ENCODE peak calls at places on chromosomes 3 and 15, in seven cellular contexts. M is central memory CD4-positive, alpha-beta T cell; Z is T-helper 17 cell; H is LHCN-M2; Q is activated T-cell treated with anti-CD3 and anti-CD28 coated beads for 24 hours; E is amygdala; K is GM12892. V is an unnamed sample.

GRCh38 chr3:32137870-32138269 is 31.4 kb downstream of the GPD1L start:
- DNase-seq in M (no peak), Z (no peak), H (no peak), Q (no peak), E (no peak), K (no peak), V (no peak)

GRCh38 chr3:100561459-100562158 is 47.8 kb upstream of the ADGRG7 start:
- DNase-seq in M (no peak), Z (no peak), H (peak), Q (no peak), E (no peak), K (no peak), V (no peak)

GRCh38 chr3:108406661-108407206 is 103.7 kb downstream of the MYH15 start:
- DNase-seq in M (no peak), Z (no peak), H (peak), Q (no peak), E (peak), K (no peak), V (peak)

GRCh38 chr3:65729553-65729952 is 309.2 kb downstream of the MAGI1 start:
- DNase-seq in M (no peak), Z (no peak), H (peak), Q (no peak), E (no peak), K (no peak), V (no peak)

GRCh38 chr15:64224508-64224907 is 61.7 kb upstream of the PPIB start:
- DNase-seq in M (no peak), Z (no peak), H (peak), Q (no peak), E (no peak), K (no peak), V (no peak)

GRCh38 chr3:128076783-128077624 is 24.8 kb downstream of the SEC61A1 start:
- DNase-seq in M (peak), Z (no peak), H (no peak), Q (no peak), E (peak), K (no peak), V (peak)

GRCh38 chr3:126548556-126549466 is 9.9 kb downstream of the C3orf22 start:
- DNase-seq in M (no peak), Z (no peak), H (no peak), Q (no peak), E (no peak), K (no peak), V (no peak)

GRCh38 chr15:77027697-77028450 is 32.9 kb downstream of the PSTPIP1 start:
- DNase-seq in M (no peak), Z (peak), H (no peak), Q (no peak), E (no peak), K (peak), V (peak)

GRCh38 chr3:188037116-188037718 is 116.7 kb upstream of the LPP start:
- DNase-seq in M (no peak), Z (no peak), H (peak), Q (no peak), E (no peak), K (no peak), V (no peak)